ENCODE peak calls at places on chromosomes 16 and 17, in ten cellular contexts. One of them, this sample, is unnamed.

GRCh38 chr17:78239489-78239931 is 8.1 kb downstream of the TMEM235 start:
- DNase-seq in lung: no peak
- DNase-seq in IMR-90: no peak
- DNase-seq in keratinocyte: no peak
- DNase-seq in A549: no peak
- DNase-seq in transverse colon: no peak
- DNase-seq in esophagus squamous epithelium: no peak
- DNase-seq in uterus: no peak
- DNase-seq in sigmoid colon: no peak
- DNase-seq in testis: no peak
- DNase-seq in this sample: no peak

GRCh38 chr16:70736454-70737376 is 50.9 kb upstream of the MTSS2 start:
- DNase-seq in lung: no peak
- DNase-seq in IMR-90: peak; percentile 34
- DNase-seq in keratinocyte: no peak
- DNase-seq in A549: no peak
- DNase-seq in transverse colon: no peak
- DNase-seq in esophagus squamous epithelium: no peak
- DNase-seq in uterus: no peak
- DNase-seq in sigmoid colon: no peak
- DNase-seq in testis: no peak
- DNase-seq in this sample: no peak

GRCh38 chr16:54366943-54367342 is 80.4 kb upstream of the IRX3 start:
- DNase-seq in lung: no peak
- DNase-seq in IMR-90: no peak
- DNase-seq in keratinocyte: no peak
- DNase-seq in A549: no peak
- DNase-seq in transverse colon: no peak
- DNase-seq in esophagus squamous epithelium: no peak
- DNase-seq in uterus: no peak
- DNase-seq in sigmoid colon: no peak
- DNase-seq in testis: no peak
- DNase-seq in this sample: no peak

GRCh38 chr16:81445143-81445922 is 725 bp downstream of the CMIP start:
- DNase-seq in lung: no peak
- DNase-seq in IMR-90: peak; percentile 19
- DNase-seq in keratinocyte: no peak
- DNase-seq in A549: no peak
- DNase-seq in transverse colon: peak; percentile 50
- DNase-seq in esophagus squamous epithelium: no peak
- DNase-seq in uterus: no peak
- DNase-seq in sigmoid colon: peak; percentile 78
- DNase-seq in testis: peak; percentile 36
- DNase-seq in this sample: peak; percentile 63

GRCh38 chr17:81329279-81329926 is 34.3 kb upstream of the SLC38A10 start:
- DNase-seq in lung: peak; percentile 88
- DNase-seq in IMR-90: peak; percentile 92
- DNase-seq in keratinocyte: peak; percentile 94
- DNase-seq in A549: peak; percentile 93
- DNase-seq in transverse colon: peak; percentile 94
- DNase-seq in esophagus squamous epithelium: peak; percentile 46
- DNase-seq in uterus: peak; percentile 94
- DNase-seq in sigmoid colon: peak; percentile 97
- DNase-seq in testis: peak; percentile 54
- DNase-seq in this sample: peak; percentile 98

GRCh38 chr16:2988590-2989099 is 8.4 kb upstream of the PKMYT1 start:
- DNase-seq in lung: no peak
- DNase-seq in IMR-90: no peak
- DNase-seq in keratinocyte: no peak
- DNase-seq in A549: no peak
- DNase-seq in transverse colon: no peak
- DNase-seq in esophagus squamous epithelium: no peak
- DNase-seq in uterus: no peak
- DNase-seq in sigmoid colon: no peak
- DNase-seq in testis: no peak
- DNase-seq in this sample: no peak

GRCh38 chr17:76716146-76716833 is 5.5 kb upstream of the MXRA7 start:
- DNase-seq in lung: peak; percentile 66
- DNase-seq in IMR-90: peak; percentile 99
- DNase-seq in keratinocyte: no peak
- DNase-seq in A549: no peak
- DNase-seq in transverse colon: no peak
- DNase-seq in esophagus squamous epithelium: no peak
- DNase-seq in uterus: no peak
- DNase-seq in sigmoid colon: peak; percentile 77
- DNase-seq in testis: peak; percentile 61
- DNase-seq in this sample: no peak

GRCh38 chr16:7355758-7356157 is 23.1 kb downstream of the RBFOX1 start:
- DNase-seq in lung: no peak
- DNase-seq in IMR-90: no peak
- DNase-seq in keratinocyte: no peak
- DNase-seq in A549: no peak
- DNase-seq in transverse colon: no peak
- DNase-seq in esophagus squamous epithelium: no peak
- DNase-seq in uterus: no peak
- DNase-seq in sigmoid colon: no peak
- DNase-seq in testis: no peak
- DNase-seq in this sample: no peak

GRCh38 chr16:24977673-24978065 is 37.5 kb downstream of the ARHGAP17 start:
- DNase-seq in lung: no peak
- DNase-seq in IMR-90: peak; percentile 83
- DNase-seq in keratinocyte: no peak
- DNase-seq in A549: peak; percentile 27
- DNase-seq in transverse colon: no peak
- DNase-seq in esophagus squamous epithelium: no peak
- DNase-seq in uterus: no peak
- DNase-seq in sigmoid colon: no peak
- DNase-seq in testis: no peak
- DNase-seq in this sample: no peak

GRCh38 chr16:54123766-54124165 is 162.8 kb downstream of the IRX3 start:
- DNase-seq in lung: no peak
- DNase-seq in IMR-90: no peak
- DNase-seq in keratinocyte: no peak
- DNase-seq in A549: no peak
- DNase-seq in transverse colon: no peak
- DNase-seq in esophagus squamous epithelium: no peak
- DNase-seq in uterus: no peak
- DNase-seq in sigmoid colon: no peak
- DNase-seq in testis: no peak
- DNase-seq in this sample: no peak

GRCh38 chr17:6671431-6671830 is 19.9 kb downstream of the C17orf100 start:
- DNase-seq in lung: no peak
- DNase-seq in IMR-90: no peak
- DNase-seq in keratinocyte: no peak
- DNase-seq in A549: no peak
- DNase-seq in transverse colon: no peak
- DNase-seq in esophagus squamous epithelium: no peak
- DNase-seq in uterus: no peak
- DNase-seq in sigmoid colon: no peak
- DNase-seq in testis: no peak
- DNase-seq in this sample: no peak
- H3K4me1 ChIP-seq in lung: no peaks in the 10 kb centered on the region
- H3K4me1 ChIP-seq in IMR-90: no peaks in the 10 kb centered on the region
- H3K4me1 ChIP-seq in keratinocyte: peaks cover 37% of the 10 kb centered on the region
- H3K4me1 ChIP-seq in A549: peaks cover 4% of the 10 kb centered on the region
- H3K4me1 ChIP-seq in transverse colon: no peaks in the 10 kb centered on the region
- H3K4me1 ChIP-seq in esophagus squamous epithelium: peaks cover 11% of the 10 kb centered on the region
- H3K4me1 ChIP-seq in uterus: no peaks in the 10 kb centered on the region
- H3K4me1 ChIP-seq in sigmoid colon: no peaks in the 10 kb centered on the region
- H3K4me1 ChIP-seq in testis: no peaks in the 10 kb centered on the region
- H3K4me1 ChIP-seq in this sample: no peaks in the 10 kb centered on the region

DNA sequence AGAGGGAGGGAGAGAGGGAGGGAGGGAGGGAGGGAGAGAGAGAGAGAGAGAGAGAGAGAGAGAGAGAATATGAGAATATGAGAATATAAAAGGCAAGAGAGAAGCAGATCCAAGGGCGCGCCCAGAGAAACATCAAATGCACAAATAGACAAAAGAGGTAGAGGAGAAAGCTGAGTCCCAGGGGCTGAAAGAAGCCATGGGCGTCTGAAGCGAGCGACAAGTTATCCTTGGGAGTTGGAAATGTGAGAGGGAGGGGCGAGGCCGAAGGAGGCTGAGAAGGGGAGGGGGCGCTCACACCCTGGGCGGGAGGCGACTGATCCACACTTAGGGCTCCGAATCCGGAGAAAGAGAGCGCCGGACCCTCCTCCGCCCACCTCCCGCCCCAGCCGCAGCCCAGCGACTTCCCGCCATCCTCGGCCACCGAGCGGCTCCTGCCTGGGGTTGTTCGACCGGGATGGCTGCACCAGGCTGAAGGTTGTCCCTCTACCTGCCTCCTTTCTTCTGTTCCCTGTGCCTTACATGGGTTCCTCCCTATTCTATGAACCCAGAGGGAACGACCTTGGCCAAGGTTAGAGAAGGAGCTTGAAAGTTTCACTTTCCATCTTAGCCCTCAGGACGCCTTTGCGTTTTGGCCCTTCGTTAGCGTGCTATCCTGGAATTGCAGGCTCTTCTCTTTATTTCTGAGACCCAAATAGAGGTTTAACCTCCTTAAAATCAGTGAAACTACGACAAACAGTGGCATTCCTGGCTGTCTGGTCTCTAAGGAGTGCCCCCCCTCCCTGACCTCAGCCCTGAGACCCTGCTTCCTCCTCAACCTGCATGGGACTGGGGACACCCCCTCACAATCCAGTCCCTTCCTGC is 21.2 kb upstream of the HOXB9 start:
- DNase-seq in lung: no peak
- DNase-seq in IMR-90: no peak
- DNase-seq in keratinocyte: no peak
- DNase-seq in A549: peak; percentile 63
- DNase-seq in transverse colon: peak; percentile 63
- DNase-seq in esophagus squamous epithelium: no peak
- DNase-seq in uterus: no peak
- DNase-seq in sigmoid colon: no peak
- DNase-seq in testis: no peak
- DNase-seq in this sample: peak; percentile 73
- H3K4me3 ChIP-seq in lung: no peak overlapping the region
- H3K4me3 ChIP-seq in IMR-90: peak overlapping the region; percentile 44
- H3K4me3 ChIP-seq in keratinocyte: peak overlapping the region; percentile 27
- H3K4me3 ChIP-seq in A549: peak overlapping the region; percentile 74
- H3K4me3 ChIP-seq in transverse colon: peak overlapping the region; percentile 58
- H3K4me3 ChIP-seq in esophagus squamous epithelium: peak overlapping the region; percentile 41
- H3K4me3 ChIP-seq in uterus: peak overlapping the region; percentile 14
- H3K4me3 ChIP-seq in sigmoid colon: peak overlapping the region; percentile 49
- H3K4me3 ChIP-seq in testis: peak overlapping the region; percentile 18
- H3K4me3 ChIP-seq in this sample: peak overlapping the region; percentile 30

GRCh38 chr17:40339068-40339699 is 25.4 kb downstream of the GJD3 start:
- DNase-seq in lung: no peak
- DNase-seq in IMR-90: no peak
- DNase-seq in keratinocyte: no peak
- DNase-seq in A549: no peak
- DNase-seq in transverse colon: peak; percentile 9
- DNase-seq in esophagus squamous epithelium: no peak
- DNase-seq in uterus: no peak
- DNase-seq in sigmoid colon: no peak
- DNase-seq in testis: peak; percentile 65
- DNase-seq in this sample: no peak

GRCh38 chr17:40340327-40340726 is 24.2 kb downstream of the GJD3 start:
- DNase-seq in lung: no peak
- DNase-seq in IMR-90: no peak
- DNase-seq in keratinocyte: no peak
- DNase-seq in A549: no peak
- DNase-seq in transverse colon: no peak
- DNase-seq in esophagus squamous epithelium: no peak
- DNase-seq in uterus: no peak
- DNase-seq in sigmoid colon: no peak
- DNase-seq in testis: no peak
- DNase-seq in this sample: no peak

GRCh38 chr17:40341808-40342574 is 22.5 kb downstream of the GJD3 start:
- DNase-seq in lung: peak; percentile 84
- DNase-seq in IMR-90: peak; percentile 50
- DNase-seq in keratinocyte: no peak
- DNase-seq in A549: peak; percentile 72
- DNase-seq in transverse colon: peak; percentile 86
- DNase-seq in esophagus squamous epithelium: no peak
- DNase-seq in uterus: peak; percentile 83
- DNase-seq in sigmoid colon: peak; percentile 92
- DNase-seq in testis: peak; percentile 84
- DNase-seq in this sample: peak; percentile 88

GRCh38 chr17:40342575-40343058 is 21.9 kb downstream of the GJD3 start:
- DNase-seq in lung: no peak
- DNase-seq in IMR-90: no peak
- DNase-seq in keratinocyte: no peak
- DNase-seq in A549: no peak
- DNase-seq in transverse colon: peak; percentile 35
- DNase-seq in esophagus squamous epithelium: no peak
- DNase-seq in uterus: peak; percentile 31
- DNase-seq in sigmoid colon: no peak
- DNase-seq in testis: no peak
- DNase-seq in this sample: no peak

DNA sequence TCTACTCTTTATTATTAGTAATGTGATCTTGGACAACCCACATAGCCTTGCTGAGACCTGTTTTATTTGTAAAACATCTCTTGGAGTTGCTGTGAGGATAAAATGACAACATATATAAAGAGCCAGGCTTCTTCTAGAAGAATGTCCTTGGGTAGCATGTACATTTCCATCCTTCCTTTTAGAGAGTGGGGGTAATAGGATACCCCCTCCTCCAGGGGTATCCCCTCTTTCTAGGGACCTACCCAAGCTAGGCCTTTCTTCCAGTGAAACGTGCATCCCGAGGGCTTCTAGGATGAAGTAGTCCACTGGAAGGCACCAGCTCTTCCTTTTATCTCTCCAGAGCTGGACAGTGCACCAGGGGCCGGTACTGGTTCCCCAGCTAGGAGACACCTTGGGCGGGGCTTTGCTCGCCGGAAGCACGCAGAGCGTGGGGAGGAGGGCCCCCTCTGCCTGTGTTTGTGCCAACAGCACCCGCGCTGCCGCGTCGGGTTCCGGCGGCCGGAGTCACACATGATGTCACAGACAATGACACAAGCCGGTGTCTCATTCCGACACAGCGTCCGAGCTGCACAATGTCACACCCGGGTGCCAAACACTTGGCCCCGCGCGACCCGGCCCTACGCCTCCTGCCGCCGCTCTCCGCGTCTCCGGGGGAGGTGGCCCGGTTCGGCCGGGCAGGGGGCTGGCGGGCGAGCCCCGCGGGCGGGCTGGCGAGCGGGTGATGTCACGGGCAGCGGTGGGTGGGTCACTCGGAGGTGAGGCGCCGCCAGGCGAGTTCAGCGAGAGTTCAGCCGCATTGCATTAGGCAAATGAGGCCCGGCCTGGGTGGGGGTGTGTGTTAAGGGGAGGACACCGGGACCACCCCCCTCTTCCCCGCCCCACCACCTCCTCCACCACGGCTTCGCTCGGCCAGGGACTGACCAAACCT is 23.4 kb downstream of the GJD3 start:
- DNase-seq in lung: peak; percentile 91
- DNase-seq in IMR-90: peak; percentile 73
- DNase-seq in keratinocyte: no peak
- DNase-seq in A549: peak; percentile 93
- DNase-seq in transverse colon: peak; percentile 94
- DNase-seq in esophagus squamous epithelium: peak; percentile 70
- DNase-seq in uterus: peak; percentile 89
- DNase-seq in sigmoid colon: peak; percentile 97
- DNase-seq in testis: peak; percentile 93
- DNase-seq in this sample: peak; percentile 93
- TF ChIP-seq CTCF in lung: no peak
- TF ChIP-seq CTCF in IMR-90: no peak
- TF ChIP-seq CTCF in keratinocyte: no peak
- TF ChIP-seq CTCF in A549: no peak
- TF ChIP-seq CTCF in transverse colon: peak; percentile 37
- TF ChIP-seq CTCF in esophagus squamous epithelium: peak; percentile 34
- TF ChIP-seq CTCF in uterus: peak; percentile 5
- TF ChIP-seq CTCF in sigmoid colon: no peak
- TF ChIP-seq CTCF in testis: no peak
- TF ChIP-seq CTCF in this sample: no peak

GRCh38 chr17:4310349-4311060 is 46.7 kb upstream of the ANKFY1 start:
- DNase-seq in lung: no peak
- DNase-seq in IMR-90: peak; percentile 54
- DNase-seq in keratinocyte: no peak
- DNase-seq in A549: no peak
- DNase-seq in transverse colon: no peak
- DNase-seq in esophagus squamous epithelium: no peak
- DNase-seq in uterus: no peak
- DNase-seq in sigmoid colon: no peak
- DNase-seq in testis: peak; percentile 43
- DNase-seq in this sample: peak; percentile 2
- H3K4me1 ChIP-seq in lung: peaks cover 4% of the 10 kb centered on the region
- H3K4me1 ChIP-seq in IMR-90: peaks cover 6% of the 10 kb centered on the region
- H3K4me1 ChIP-seq in keratinocyte: peaks cover 25% of the 10 kb centered on the region
- H3K4me1 ChIP-seq in A549: peaks cover 33% of the 10 kb centered on the region
- H3K4me1 ChIP-seq in transverse colon: peaks cover 47% of the 10 kb centered on the region
- H3K4me1 ChIP-seq in esophagus squamous epithelium: no peaks in the 10 kb centered on the region
- H3K4me1 ChIP-seq in uterus: peaks cover 7% of the 10 kb centered on the region
- H3K4me1 ChIP-seq in sigmoid colon: peaks cover 61% of the 10 kb centered on the region
- H3K4me1 ChIP-seq in testis: peaks cover 32% of the 10 kb centered on the region
- H3K4me1 ChIP-seq in this sample: peaks cover 8% of the 10 kb centered on the region